ENCODE peak calls at places on chromosomes 11 and 22, in nine cellular contexts. A is fibroblast of the aortic adventitia, T is right lobe of liver, X is AG09319, C is dorsolateral prefrontal cortex, U is HFF-Myc, R is cardiac fibroblast, K is chondrocyte, O is cardiac muscle cell. J is an unnamed sample.

GRCh38 chr22:45638834-45639746 is 32.5 kb upstream of the ATXN10 start:
- DNase-seq in C (no peak), O (peak), X (peak), U (no peak), K (no peak), T (no peak), A (peak), R (peak), J (peak)

GRCh38 chr11:17148536-17148935 is 59.2 kb downstream of the PIK3C2A start:
- DNase-seq in K (no peak), O (no peak), A (peak), R (peak), T (no peak), U (no peak), X (no peak), C (no peak), J (no peak)

GRCh38 chr22:38941488-38941987 is 15.9 kb upstream of the APOBEC3A start:
- DNase-seq in R (no peak), O (no peak), X (no peak), C (no peak), U (no peak), T (no peak), A (no peak), K (no peak), J (no peak)

GRCh38 chr22:40215266-40215665 is 37.5 kb downstream of the TNRC6B start:
- DNase-seq in C (no peak), O (no peak), X (no peak), R (peak), U (no peak), K (no peak), T (no peak), A (no peak), J (no peak)

GRCh38 chr11:63343130-63343529 is 26.5 kb upstream of the SLC22A9 start:
- DNase-seq in U (no peak), R (no peak), A (no peak), O (no peak), T (no peak), X (no peak), C (no peak), K (no peak), J (no peak)

GRCh38 chr11:115912484-115912945 is 408.3 kb upstream of the CADM1 start:
- DNase-seq in T (no peak), U (no peak), X (no peak), C (no peak), A (no peak), O (no peak), K (no peak), R (no peak), J (no peak)

GRCh38 chr22:37996079-37996478 is 11.7 kb upstream of the SOX10 start:
- DNase-seq in U (no peak), X (no peak), T (no peak), K (no peak), O (no peak), C (no peak), A (no peak), R (no peak), J (no peak)

GRCh38 chr11:84854498-84854880 is 772.7 kb downstream of the DLG2 start:
- DNase-seq in U (no peak), R (no peak), X (no peak), C (no peak), K (no peak), A (no peak), T (no peak), O (no peak), J (no peak)

GRCh38 chr11:27757953-27758352 is 57.7 kb upstream of the BDNF start:
- DNase-seq in U (peak), C (no peak), T (no peak), K (no peak), A (peak), R (peak), X (peak), O (peak), J (no peak)

GRCh38 chr11:5737091-5737490 is 843 bp downstream of the OR56B1 start:
- DNase-seq in A (peak), T (no peak), C (no peak), U (no peak), R (peak), O (peak), X (no peak), K (no peak), J (no peak)

GRCh38 chr22:20111045-20111688 is 4.7 kb upstream of the RANBP1 start:
- DNase-seq in X (no peak), T (peak), R (peak), C (no peak), A (no peak), U (no peak), O (peak), K (peak), J (no peak)

GRCh38 chr22:24416095-24416494 is 11.3 kb upstream of the ADORA2A start:
- DNase-seq in X (no peak), A (no peak), K (no peak), R (no peak), O (no peak), C (no peak), U (peak), T (no peak), J (no peak)

GRCh38 chr11:62493801-62494200 is 52.8 kb downstream of the AHNAK start:
- DNase-seq in O (no peak), U (no peak), X (no peak), C (no peak), K (no peak), R (no peak), A (no peak), T (no peak), J (no peak)

GRCh38 chr11:58770627-58771457 is 39.1 kb upstream of the GLYAT start:
- DNase-seq in O (no peak), R (no peak), K (no peak), A (peak), C (no peak), U (peak), T (no peak), X (no peak), J (no peak)

GRCh38 chr22:47213571-47214230 is 451.3 kb downstream of the TBC1D22A start:
- DNase-seq in T (no peak), R (peak), K (no peak), O (peak), C (no peak), A (peak), X (no peak), U (no peak), J (no peak)

GRCh38 chr11:118872403-118872821 is 11.3 kb upstream of the CXCR5 start:
- DNase-seq in X (no peak), C (no peak), A (no peak), O (no peak), T (no peak), K (no peak), U (no peak), R (no peak), J (no peak)

GRCh38 chr11:69274531-69275016 is 19.4 kb upstream of the MYEOV start:
- DNase-seq in U (no peak), T (peak), A (no peak), K (peak), O (no peak), X (no peak), R (no peak), C (no peak), J (no peak)

GRCh38 chr11:123594188-123594901 is 60.1 kb downstream of the SCN3B start:
- DNase-seq in C (no peak), O (peak), K (no peak), R (peak), X (no peak), A (peak), U (no peak), T (no peak), J (no peak)

GRCh38 chr11:45097721-45098493 is 48.5 kb upstream of the PRDM11 start:
- DNase-seq in K (no peak), C (no peak), R (peak), X (no peak), U (no peak), A (peak), O (peak), T (no peak), J (peak)

GRCh38 chr22:43378011-43378704 is 33.7 kb upstream of the MPPED1 start:
- DNase-seq in C (no peak), U (no peak), R (peak), K (no peak), A (peak), O (peak), X (no peak), T (no peak), J (no peak)

GRCh38 chr22:46057206-46057605 is 80.2 kb upstream of the WNT7B start:
- DNase-seq in O (no peak), A (peak), K (no peak), U (no peak), R (no peak), X (no peak), T (no peak), C (peak), J (peak)

GRCh38 chr11:116808262-116809175 is 14.6 kb downstream of the APOA4 start:
- DNase-seq in A (peak), K (no peak), C (no peak), R (peak), U (no peak), X (no peak), O (peak), T (peak), J (no peak)

GRCh38 chr22:42562282-42562681 is 8.5 kb downstream of the SERHL2 start:
- DNase-seq in C (no peak), X (no peak), U (no peak), T (no peak), O (no peak), R (no peak), A (no peak), K (no peak), J (no peak)

GRCh38 chr22:37295946-37296345 is 13.6 kb downstream of the CYTH4 start:
- DNase-seq in R (no peak), T (no peak), A (no peak), X (no peak), C (no peak), O (no peak), K (no peak), U (no peak), J (no peak)

GRCh38 chr11:723120-723883 is 17.3 kb downstream of the EPS8L2 start:
- DNase-seq in C (no peak), X (no peak), U (no peak), O (peak), K (no peak), A (peak), R (peak), T (peak), J (no peak)

GRCh38 chr22:37370306-37370979 is 56.8 kb downstream of the ELFN2 start:
- DNase-seq in A (no peak), U (no peak), K (no peak), T (no peak), X (no peak), R (no peak), O (no peak), C (no peak), J (no peak)

GRCh38 chr22:36465232-36466021 is 16.0 kb downstream of the TXN2 start:
- DNase-seq in X (no peak), R (peak), U (no peak), K (no peak), A (peak), O (peak), C (no peak), T (peak), J (no peak)

GRCh38 chr11:22510010-22510409 is 115.6 kb downstream of the FANCF start:
- DNase-seq in K (no peak), A (no peak), R (no peak), U (no peak), C (no peak), O (no peak), X (no peak), T (no peak), J (no peak)

GRCh38 chr22:24516301-24516737 is 21.2 kb downstream of the UPB1 start:
- DNase-seq in T (peak), R (peak), U (no peak), O (peak), X (peak), C (no peak), A (peak), K (no peak), J (no peak)

GRCh38 chr11:69877235-69877634 is 58.0 kb upstream of the FGF3 start:
- DNase-seq in K (peak), R (no peak), T (no peak), X (no peak), U (no peak), C (no peak), O (no peak), A (no peak), J (peak)

GRCh38 chr11:10450451-10451398 is 4.3 kb upstream of the AMPD3 start:
- DNase-seq in K (no peak), T (peak), X (no peak), U (no peak), C (no peak), A (no peak), O (peak), R (no peak), J (no peak)
- TF ChIP-seq CTCF in K (peak), T (peak), X (no peak), U (peak), C (peak), A (peak), O (peak), R (peak), J (no peak)

GRCh38 chr22:23380230-23380573 is 199.9 kb downstream of the IGLL1 start:
- DNase-seq in O (no peak), K (no peak), R (no peak), C (no peak), X (no peak), U (no peak), A (no peak), T (no peak), J (no peak)

GRCh38 chr22:23375031-23375827 is 194.9 kb downstream of the BCR start:
- DNase-seq in C (no peak), U (no peak), R (no peak), O (no peak), A (no peak), K (no peak), X (no peak), T (no peak), J (no peak)

GRCh38 chr22:23373601-23374000 is 193.3 kb downstream of the BCR start:
- DNase-seq in K (no peak), O (no peak), T (no peak), C (no peak), U (no peak), A (no peak), X (no peak), R (no peak), J (no peak)

GRCh38 chr22:23377767-23378166 is 197.5 kb downstream of the BCR start:
- DNase-seq in X (no peak), R (no peak), K (no peak), U (no peak), A (no peak), O (no peak), T (no peak), C (no peak), J (no peak)

GRCh38 chr22:23376256-23376655 is 195.9 kb downstream of the BCR start:
- DNase-seq in X (no peak), K (no peak), R (no peak), U (peak), T (no peak), C (no peak), A (no peak), O (peak), J (no peak)
- TF ChIP-seq CTCF in X (no peak), K (peak), R (peak), U (peak), T (peak), C (no peak), A (peak), O (peak), J (no peak)

DNA sequence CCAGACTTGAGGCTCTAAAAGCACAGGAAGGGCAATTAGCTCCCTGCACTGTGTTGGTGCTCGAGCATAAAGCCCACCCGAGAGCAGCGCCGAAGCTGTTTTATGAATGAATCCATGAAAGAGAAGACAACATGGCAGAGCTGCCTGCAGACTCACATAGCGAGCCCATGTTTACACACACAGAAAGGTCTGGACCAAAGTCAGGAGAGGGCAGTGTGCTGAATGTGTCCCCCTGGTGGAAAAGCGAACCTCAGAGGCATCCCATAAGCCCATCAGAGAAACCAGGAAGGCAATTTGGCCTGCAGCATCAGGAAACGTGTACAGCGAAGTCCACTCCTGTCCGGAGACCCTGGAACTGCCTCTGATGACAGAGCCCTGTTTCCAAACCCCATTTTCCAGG is 37.1 kb downstream of the CHRDL2 start:
- DNase-seq in T (no peak), X (no peak), U (no peak), A (no peak), K (no peak), R (no peak), C (no peak), O (no peak), J (no peak)
- TF ChIP-seq CTCF in T (peak), X (no peak), U (peak), A (peak), K (peak), R (peak), C (no peak), O (peak), J (no peak)

GRCh38 chr11:65482306-65482850 is 16.5 kb upstream of the MALAT1 start:
- DNase-seq in O (no peak), K (no peak), U (no peak), A (no peak), R (peak), C (no peak), T (peak), X (no peak), J (no peak)

GRCh38 chr11:65476632-65477270 is 22.1 kb upstream of the MALAT1 start:
- DNase-seq in X (no peak), T (peak), R (no peak), O (no peak), A (peak), U (no peak), K (peak), C (peak), J (no peak)

GRCh38 chr11:65477271-65478029 is 21.4 kb upstream of the MALAT1 start:
- DNase-seq in K (peak), R (peak), T (peak), X (peak), A (peak), O (peak), U (no peak), C (peak), J (peak)

GRCh38 chr11:65478411-65479183 is 20.2 kb upstream of the MALAT1 start:
- DNase-seq in U (no peak), K (peak), C (peak), T (peak), A (peak), R (peak), X (no peak), O (peak), J (no peak)

DNA sequence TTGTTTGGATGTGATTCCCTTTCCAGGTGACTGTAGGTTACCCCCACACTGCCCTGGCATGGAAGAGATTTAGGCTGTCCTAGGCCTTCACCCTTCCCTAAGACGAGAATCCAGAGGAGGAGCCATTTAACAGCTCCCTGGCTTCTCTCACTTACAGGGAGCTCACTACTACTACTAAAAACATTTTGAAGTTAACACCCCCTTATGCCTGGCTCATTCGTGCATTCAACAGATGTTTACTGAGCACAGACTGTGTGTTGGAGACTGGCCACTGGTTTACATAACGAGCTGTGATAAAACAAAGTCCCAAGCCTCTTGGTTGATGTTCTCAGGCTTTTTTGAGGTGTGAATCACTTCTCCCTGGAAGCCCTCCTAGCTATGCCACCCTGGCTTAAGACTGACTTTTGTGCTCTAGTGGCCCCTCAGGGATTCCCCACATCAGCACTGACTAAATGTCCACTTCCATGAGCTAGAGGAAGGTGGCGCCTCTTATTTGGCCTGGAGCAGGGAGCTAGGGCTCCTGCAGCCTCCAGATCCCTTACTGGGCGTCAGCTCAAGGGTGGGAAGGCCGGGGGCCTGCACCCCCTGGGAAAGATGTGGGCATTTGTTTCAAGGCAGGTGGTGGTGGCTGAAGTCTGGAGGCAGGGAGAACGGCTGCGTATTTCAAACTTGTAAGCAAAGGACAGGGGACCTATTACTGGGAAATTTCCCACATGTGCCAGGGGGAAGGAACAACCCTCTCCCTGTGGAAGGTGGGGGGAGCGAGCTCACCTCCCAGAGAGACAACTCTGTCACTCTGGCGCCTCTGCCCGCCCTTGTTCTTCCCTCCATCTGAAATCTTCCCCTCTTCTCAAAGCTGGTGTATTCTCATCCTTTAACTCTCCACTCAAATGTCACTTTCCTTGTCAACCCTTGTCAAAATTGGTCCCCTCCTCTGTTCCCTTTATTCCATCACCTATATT is 19.4 kb upstream of the MALAT1 start:
- DNase-seq in O (peak), K (peak), A (peak), R (peak), X (peak), C (no peak), T (peak), U (no peak), J (no peak)
- TF ChIP-seq CTCF in O (peak), K (peak), A (peak), R (peak), X (peak), C (peak), T (no peak), U (peak), J (no peak)

DNA sequence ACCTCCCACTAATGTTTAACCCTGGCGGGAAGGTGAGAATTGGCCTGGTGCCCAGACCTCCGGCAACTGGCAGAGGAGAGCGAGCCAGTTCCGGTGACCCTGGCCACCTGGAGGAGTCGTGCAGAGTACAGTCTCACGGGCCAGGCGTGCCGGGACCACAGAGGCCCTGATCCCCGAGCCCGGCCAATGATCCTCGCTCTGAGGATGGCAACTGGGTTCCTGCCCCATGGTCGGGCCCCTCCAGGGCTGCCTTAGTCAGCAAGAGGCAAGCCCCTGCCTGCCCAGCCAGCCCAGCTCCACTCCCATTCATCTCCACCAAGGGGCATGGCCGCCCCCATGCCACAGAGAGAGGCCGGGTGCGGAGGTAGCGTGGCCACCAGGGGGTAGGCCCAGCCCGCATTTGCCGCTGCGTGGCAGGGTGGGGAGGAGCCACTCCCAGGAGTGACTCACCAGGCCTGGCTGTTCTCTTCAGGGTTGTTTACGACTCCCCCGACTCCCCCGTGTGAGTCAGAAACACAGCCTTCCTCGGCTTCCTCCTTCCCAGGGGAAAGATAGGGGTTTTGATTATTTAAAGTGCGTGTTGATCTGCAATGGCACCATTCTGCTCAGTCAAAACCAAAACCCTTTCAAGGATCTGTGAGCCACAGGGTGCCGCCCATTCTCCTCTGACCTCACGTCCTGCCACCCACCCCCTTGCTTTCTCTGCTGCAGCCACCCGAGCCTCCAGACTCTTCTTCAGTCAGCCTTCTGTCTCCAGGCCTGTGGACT is at the start of gene SLC25A45:
- DNase-seq in X (peak), C (peak), R (peak), A (peak), O (peak), U (peak), K (no peak), T (peak), J (peak)
- TF ChIP-seq CTCF in X (peak), C (peak), R (peak), A (peak), O (peak), U (peak), K (peak), T (peak), J (no peak)